ENCODE peak calls at places on chromosomes 12 and 14, in five cellular contexts. W is ELR, H is OCI-LY7, F is fibroblast of lung, K is fibroblast of pulmonary artery. G is an unnamed sample.

GRCh38 chr12:33581613-33582122 is 142.0 kb upstream of the SYT10 start:
- DNase-seq in F (no peak), W (no peak), H (no peak), K (no peak), G (no peak)

GRCh38 chr14:55713496-55713895 is 133.5 kb downstream of the KTN1 start:
- DNase-seq in K (peak), W (no peak), F (no peak), H (no peak), G (no peak)

GRCh38 chr12:21651821-21652220 is 5.8 kb downstream of the LDHB start:
- DNase-seq in W (no peak), F (no peak), K (no peak), H (no peak), G (no peak)

GRCh38 chr12:10365716-10366433 is 24.0 kb downstream of the KLRK1 start:
- DNase-seq in H (no peak), W (peak), F (peak), K (peak), G (peak)

GRCh38 chr12:51496907-51497306 is 72.3 kb downstream of the SLC4A8 start:
- DNase-seq in W (no peak), K (no peak), F (no peak), H (no peak), G (no peak)

GRCh38 chr12:52210186-52210924 is 18.5 kb upstream of the KRT80 start:
- DNase-seq in W (peak), H (no peak), F (peak), K (peak), G (no peak)

GRCh38 chr14:48373993-48374392 is 698.6 kb upstream of the MDGA2 start:
- DNase-seq in F (peak), W (no peak), K (no peak), H (no peak), G (peak)

GRCh38 chr12:76042147-76042546 is 10.6 kb upstream of the PHLDA1 start:
- DNase-seq in W (no peak), F (no peak), K (no peak), H (no peak), G (no peak)

GRCh38 chr12:109732321-109733305 is 19.0 kb downstream of the FAM222A start:
- DNase-seq in K (no peak), F (no peak), H (no peak), W (no peak), G (no peak)

GRCh38 chr12:22066235-22066765 is 20.3 kb downstream of the CMAS start:
- DNase-seq in K (no peak), F (no peak), H (no peak), W (no peak), G (no peak)

GRCh38 chr12:127640181-127640886 is 626.6 kb upstream of the TMEM132C start:
- DNase-seq in W (no peak), H (no peak), K (peak), F (peak), G (peak)